ENCODE peak calls at places on chromosomes 13 and 19, in seven cellular contexts. Z is spleen, T is heart left ventricle, F is IMR-90, C is prostate gland, D is tibial artery, J is adrenal gland. W is an unnamed sample.

GRCh38 chr13:97723655-97724054 is 229.8 kb upstream of the IPO5 start:
- DNase-seq in Z (no peak), T (no peak), F (no peak), C (no peak), D (no peak), J (no peak), W (no peak)

GRCh38 chr19:2618611-2619010 is 83.9 kb downstream of the GNG7 start:
- DNase-seq in Z (peak; percentile 95), T (peak; percentile 61), F (peak; percentile 28), C (no peak), D (peak; percentile 83), J (peak; percentile 67), W (no peak)

GRCh38 chr19:47209323-47210179 is 21.4 kb downstream of the BBC3 start:
- DNase-seq in Z (no peak), T (no peak), F (peak; percentile 76), C (no peak), D (no peak), J (no peak), W (no peak)

GRCh38 chr13:71316964-71317363 is 550.0 kb downstream of the DACH1 start:
- DNase-seq in Z (no peak), T (no peak), F (no peak), C (no peak), D (no peak), J (no peak), W (no peak)

GRCh38 chr19:57755031-57755430 is 8.4 kb downstream of the ZNF776 start:
- DNase-seq in Z (no peak), T (no peak), F (no peak), C (no peak), D (no peak), J (no peak), W (no peak)

GRCh38 chr13:40776681-40777165 is 5.7 kb upstream of the MRPS31 start:
- DNase-seq in Z (peak; percentile 90), T (no peak), F (peak; percentile 55), C (no peak), D (no peak), J (no peak), W (peak; percentile 41)

GRCh38 chr13:44669534-44669933 is 93.4 kb upstream of the TSC22D1 start:
- DNase-seq in Z (no peak), T (no peak), F (no peak), C (no peak), D (no peak), J (no peak), W (no peak)

GRCh38 chr19:16074488-16075365 is 1.6 kb upstream of the TPM4 start:
- DNase-seq in Z (peak; percentile 43), T (no peak), F (no peak), C (no peak), D (peak; percentile 67), J (peak; percentile 11), W (no peak)

GRCh38 chr19:48668332-48668731 is 4.5 kb downstream of the NTN5 start:
- DNase-seq in Z (no peak), T (no peak), F (no peak), C (no peak), D (no peak), J (peak; percentile 52), W (no peak)

GRCh38 chr19:14632286-14632685 is 42.4 kb downstream of the ADGRE3 start:
- DNase-seq in Z (no peak), T (no peak), F (peak; percentile 15), C (no peak), D (no peak), J (no peak), W (no peak)

GRCh38 chr19:5749505-5749904 is 29.1 kb downstream of the CATSPERD start:
- DNase-seq in Z (no peak), T (no peak), F (no peak), C (no peak), D (no peak), J (no peak), W (no peak)

GRCh38 chr13:98963917-98964316 is 13.9 kb downstream of the DOCK9 start:
- DNase-seq in Z (no peak), T (no peak), F (no peak), C (peak; percentile 34), D (no peak), J (no peak), W (no peak)

GRCh38 chr13:41547253-41548000 is 90.1 kb downstream of the RGCC start:
- DNase-seq in Z (peak; percentile 72), T (peak; percentile 55), F (no peak), C (no peak), D (peak; percentile 82), J (no peak), W (no peak)

GRCh38 chr19:18280247-18281081 is 958 bp downstream of the JUND start:
- DNase-seq in Z (peak; percentile 98), T (peak; percentile 79), F (peak; percentile 69), C (peak; percentile 78), D (peak; percentile 94), J (peak; percentile 84), W (peak; percentile 87)

GRCh38 chr19:900302-901111 is 7.2 kb downstream of the RNU6-9 start:
- DNase-seq in Z (no peak), T (no peak), F (no peak), C (no peak), D (no peak), J (no peak), W (no peak)

GRCh38 chr19:42370667-42371066 is 19.4 kb downstream of the CNFN start:
- DNase-seq in Z (no peak), T (no peak), F (no peak), C (no peak), D (no peak), J (no peak), W (no peak)

GRCh38 chr13:45393941-45394570 is 24.1 kb downstream of the SLC25A30 start:
- DNase-seq in Z (no peak), T (peak; percentile 53), F (peak; percentile 54), C (peak; percentile 32), D (no peak), J (peak; percentile 62), W (peak; percentile 54)

GRCh38 chr19:5926641-5927438 is 12.8 kb downstream of the CAPS start:
- DNase-seq in Z (no peak), T (peak; percentile 59), F (no peak), C (no peak), D (peak; percentile 81), J (no peak), W (peak; percentile 54)

GRCh38 chr13:28719656-28720055 is 886 bp upstream of the SLC46A3 start:
- DNase-seq in Z (no peak), T (no peak), F (peak; percentile 54), C (no peak), D (no peak), J (no peak), W (no peak)

GRCh38 chr13:64186503-64186902 is 2770.9 kb upstream of the PCDH20 start:
- DNase-seq in Z (no peak), T (no peak), F (peak; percentile 2), C (no peak), D (no peak), J (no peak), W (no peak)

GRCh38 chr19:32373614-32374295 is 28.3 kb downstream of the ZNF507 start:
- DNase-seq in Z (no peak), T (peak; percentile 40), F (peak; percentile 100), C (peak; percentile 86), D (no peak), J (peak; percentile 77), W (peak; percentile 48)

GRCh38 chr13:39353988-39354387 is 249.0 kb downstream of the LHFPL6 start:
- DNase-seq in Z (no peak), T (no peak), F (peak; percentile 65), C (no peak), D (no peak), J (no peak), W (no peak)

GRCh38 chr13:103557878-103558277 is 491.7 kb upstream of the SLC10A2 start:
- DNase-seq in Z (no peak), T (no peak), F (no peak), C (no peak), D (no peak), J (no peak), W (no peak)

GRCh38 chr13:43848250-43848649 is 31.3 kb downstream of the CCDC122 start:
- DNase-seq in Z (no peak), T (no peak), F (peak; percentile 71), C (no peak), D (no peak), J (no peak), W (no peak)

GRCh38 chr19:30226464-30227070 is 145.6 kb upstream of the ZNF536 start:
- DNase-seq in Z (no peak), T (no peak), F (no peak), C (no peak), D (no peak), J (peak; percentile 34), W (no peak)
- H3K4me3 ChIP-seq in Z (peak overlapping the region; percentile 58), T (peak overlapping the region; percentile 41), F (no peak overlapping the region), C (peak overlapping the region; percentile 45), D (peak overlapping the region; percentile 53), J (peak overlapping the region; percentile 35), W (peak overlapping the region; percentile 9)

GRCh38 chr13:109529964-109530363 is 256.4 kb downstream of the IRS2 start:
- DNase-seq in Z (no peak), T (no peak), F (no peak), C (no peak), D (no peak), J (no peak), W (no peak)
- H3K27me3 ChIP-seq in Z (no peaks in the 10 kb centered on the region), T (no peaks in the 10 kb centered on the region), F (peaks cover 33% of the 10 kb centered on the region), C (no peaks in the 10 kb centered on the region), D (no peaks in the 10 kb centered on the region), J (no peaks in the 10 kb centered on the region), W (no peaks in the 10 kb centered on the region)

GRCh38 chr19:11090264-11091032 is 1.2 kb downstream of the LDLR start:
- DNase-seq in Z (peak; percentile 99), T (peak; percentile 99), F (peak; percentile 92), C (peak; percentile 99), D (peak; percentile 99), J (peak; percentile 99), W (peak; percentile 99)
- H3K36me3 ChIP-seq in Z (no peaks in the 10 kb centered on the region), T (peaks cover 13% of the 10 kb centered on the region), F (peaks cover 8% of the 10 kb centered on the region), C (no peaks in the 10 kb centered on the region), D (no peaks in the 10 kb centered on the region), J (peaks cover 8% of the 10 kb centered on the region), W (no peaks in the 10 kb centered on the region)

DNA sequence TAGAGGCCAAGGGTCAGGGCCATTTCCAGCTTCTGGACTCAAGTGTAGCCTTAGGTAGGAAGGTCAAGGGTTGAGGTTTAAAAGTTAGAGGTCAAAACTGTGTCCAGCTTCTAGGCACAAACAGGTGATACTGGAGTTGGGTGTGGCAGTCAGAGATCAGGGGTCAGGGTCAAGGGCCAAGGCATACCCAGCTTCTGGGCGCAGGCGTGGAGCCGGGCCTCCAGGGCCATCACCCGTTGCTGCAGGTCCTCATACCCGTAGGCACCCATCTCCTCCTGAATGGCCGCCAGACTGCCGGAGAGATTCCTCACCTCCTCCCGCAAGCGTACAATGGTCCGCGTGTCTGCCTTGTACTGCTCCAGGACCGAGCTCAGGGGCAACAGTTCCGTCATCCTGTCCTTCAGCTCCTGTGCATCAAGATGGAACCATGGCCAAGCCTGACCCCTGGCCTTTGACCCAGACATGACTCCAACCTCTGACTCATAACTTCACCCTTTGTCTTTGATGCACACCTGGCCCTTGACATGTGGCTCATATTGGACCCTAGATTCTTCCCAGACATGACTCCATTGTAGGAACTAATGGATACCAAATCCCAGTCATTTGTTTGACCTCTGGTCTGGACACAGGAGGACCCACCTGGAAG is 22.1 kb downstream of the PIN1 start:
- DNase-seq in Z (peak; percentile 65), T (no peak), F (no peak), C (no peak), D (no peak), J (no peak), W (no peak)
- H3K4me3 ChIP-seq in Z (no peak overlapping the region), T (no peak overlapping the region), F (no peak overlapping the region), C (no peak overlapping the region), D (no peak overlapping the region), J (no peak overlapping the region), W (no peak overlapping the region)

W was measured in body of pancreas.